ENCODE peak calls at places on chromosomes 11 and 22, in nine cellular contexts. W is heart right ventricle, R is fibroblast of lung, U is IMR-90, K is GM23338, Z is prostate gland, A is sigmoid colon, S is uterus, B is tibial nerve. O is an unnamed sample.

GRCh38 chr11:86519064-86519911 is 144.6 kb downstream of the CCDC81 start:
- DNase-seq in W (peak), R (peak), U (peak), K (no peak), Z (no peak), A (no peak), S (peak), B (no peak), O (no peak)

GRCh38 chr22:42180349-42180842 is 49.8 kb upstream of the CYP2D6 start:
- DNase-seq in W (peak), R (peak), U (peak), K (no peak), Z (no peak), A (peak), S (peak), B (peak), O (no peak)

GRCh38 chr22:39446239-39446721 is 10.5 kb upstream of the MGAT3 start:
- DNase-seq in W (no peak), R (no peak), U (no peak), K (peak), Z (no peak), A (no peak), S (no peak), B (no peak), O (no peak)

GRCh38 chr22:50326225-50326958 is 420 bp downstream of the DENND6B start:
- DNase-seq in W (no peak), R (no peak), U (no peak), K (no peak), Z (no peak), A (no peak), S (no peak), B (no peak), O (no peak)

GRCh38 chr11:77596626-77597025 is 6.9 kb downstream of the AQP11 start:
- DNase-seq in W (no peak), R (peak), U (peak), K (no peak), Z (no peak), A (no peak), S (no peak), B (no peak), O (no peak)

GRCh38 chr11:134654161-134654915 is 242.3 kb upstream of the B3GAT1 start:
- DNase-seq in W (peak), R (no peak), U (no peak), K (no peak), Z (no peak), A (peak), S (no peak), B (no peak), O (no peak)

GRCh38 chr11:61022311-61023085 is 51.0 kb downstream of the CD6 start:
- DNase-seq in W (no peak), R (no peak), U (no peak), K (no peak), Z (no peak), A (peak), S (no peak), B (no peak), O (no peak)

GRCh38 chr22:47294222-47294532 is 531.7 kb downstream of the TBC1D22A start:
- DNase-seq in W (no peak), R (peak), U (peak), K (no peak), Z (no peak), A (peak), S (no peak), B (no peak), O (no peak)

GRCh38 chr22:37657590-37658132 is 862 bp upstream of the PDXP start:
- DNase-seq in W (no peak), R (no peak), U (peak), K (peak), Z (no peak), A (no peak), S (no peak), B (no peak), O (no peak)

GRCh38 chr11:62552931-62553838 is 6.6 kb upstream of the AHNAK start:
- DNase-seq in W (peak), R (peak), U (peak), K (peak), Z (peak), A (peak), S (peak), B (peak), O (peak)

GRCh38 chr11:57406337-57406904 is 16.0 kb upstream of the PRG2 start:
- DNase-seq in W (peak), R (peak), U (peak), K (no peak), Z (no peak), A (no peak), S (no peak), B (no peak), O (no peak)

GRCh38 chr11:132911186-132911585 is 621.1 kb downstream of the OPCML start:
- DNase-seq in W (no peak), R (peak), U (peak), K (no peak), Z (no peak), A (no peak), S (no peak), B (no peak), O (no peak)

GRCh38 chr11:6307879-6308278 is 12.4 kb downstream of the CAVIN3 start:
- DNase-seq in W (no peak), R (peak), U (peak), K (peak), Z (no peak), A (no peak), S (no peak), B (no peak), O (no peak)

GRCh38 chr22:27148025-27148424 is 490.6 kb downstream of the MIAT start:
- DNase-seq in W (no peak), R (no peak), U (no peak), K (no peak), Z (no peak), A (no peak), S (no peak), B (no peak), O (no peak)

GRCh38 chr11:373716-374551 is 4.6 kb downstream of the B4GALNT4 start:
- DNase-seq in W (no peak), R (no peak), U (no peak), K (no peak), Z (no peak), A (no peak), S (no peak), B (no peak), O (no peak)

GRCh38 chr11:115078461-115079438 is 400.4 kb downstream of the NXPE2 start:
- DNase-seq in W (no peak), R (no peak), U (no peak), K (no peak), Z (no peak), A (no peak), S (no peak), B (no peak), O (no peak)

GRCh38 chr11:12728417-12728816 is 54.2 kb downstream of the TEAD1 start:
- DNase-seq in W (no peak), R (no peak), U (peak), K (no peak), Z (no peak), A (no peak), S (no peak), B (no peak), O (no peak)

GRCh38 chr11:40924915-40925314 is 534.5 kb downstream of the LRRC4C start:
- DNase-seq in W (no peak), R (no peak), U (no peak), K (peak), Z (no peak), A (no peak), S (no peak), B (no peak), O (no peak)

GRCh38 chr11:74182635-74183034 is 11.5 kb downstream of the PPME1 start:
- DNase-seq in W (no peak), R (peak), U (peak), K (no peak), Z (no peak), A (no peak), S (no peak), B (no peak), O (no peak)

GRCh38 chr11:44281151-44281550 is 28.8 kb downstream of the ALX4 start:
- DNase-seq in W (no peak), R (no peak), U (no peak), K (no peak), Z (no peak), A (no peak), S (no peak), B (no peak), O (no peak)

GRCh38 chr11:17505146-17505545 is 28.5 kb upstream of the ABCC8 start:
- DNase-seq in W (no peak), R (no peak), U (no peak), K (no peak), Z (no peak), A (no peak), S (no peak), B (no peak), O (no peak)

GRCh38 chr11:33172345-33172744 is 11.1 kb upstream of the CSTF3 start:
- DNase-seq in W (no peak), R (no peak), U (no peak), K (no peak), Z (no peak), A (no peak), S (no peak), B (no peak), O (no peak)

GRCh38 chr11:132821027-132821426 is 711.3 kb downstream of the OPCML start:
- DNase-seq in W (no peak), R (peak), U (peak), K (no peak), Z (no peak), A (no peak), S (no peak), B (no peak), O (no peak)

GRCh38 chr11:61695917-61696316 is 15.7 kb downstream of the DAGLA start:
- DNase-seq in W (peak), R (peak), U (peak), K (peak), Z (peak), A (peak), S (peak), B (peak), O (peak)

GRCh38 chr22:44735518-44736428 is 16.6 kb upstream of the ARHGAP8 start:
- DNase-seq in W (peak), R (no peak), U (peak), K (peak), Z (peak), A (peak), S (peak), B (peak), O (peak)

GRCh38 chr11:75597636-75598035 is 35.6 kb downstream of the SERPINH1 start:
- DNase-seq in W (no peak), R (no peak), U (no peak), K (peak), Z (no peak), A (no peak), S (no peak), B (no peak), O (no peak)

GRCh38 chr22:19368876-19369275 is 62.7 kb downstream of the HIRA start:
- DNase-seq in W (no peak), R (no peak), U (no peak), K (no peak), Z (no peak), A (peak), S (no peak), B (no peak), O (no peak)

GRCh38 chr11:75834728-75835127 is 19.7 kb downstream of the UVRAG start:
- DNase-seq in W (no peak), R (no peak), U (no peak), K (no peak), Z (no peak), A (no peak), S (no peak), B (no peak), O (no peak)

GRCh38 chr11:12318791-12319733 is 58.3 kb upstream of the PARVA start:
- DNase-seq in W (no peak), R (peak), U (peak), K (peak), Z (peak), A (peak), S (no peak), B (no peak), O (no peak)

GRCh38 chr22:49691256-49691655 is 136.4 kb downstream of the BRD1 start:
- DNase-seq in W (no peak), R (no peak), U (no peak), K (no peak), Z (no peak), A (no peak), S (no peak), B (no peak), O (no peak)

GRCh38 chr11:87326594-87326993 is 288.9 kb downstream of the TMEM135 start:
- DNase-seq in W (no peak), R (no peak), U (no peak), K (no peak), Z (no peak), A (no peak), S (no peak), B (no peak), O (no peak)

GRCh38 chr11:746289-747175 is 732 bp upstream of the TALDO1 start:
- DNase-seq in W (no peak), R (peak), U (peak), K (peak), Z (no peak), A (peak), S (no peak), B (no peak), O (no peak)

GRCh38 chr11:125072961-125073590 is 10.0 kb downstream of the SLC37A2 start:
- DNase-seq in W (no peak), R (no peak), U (no peak), K (no peak), Z (no peak), A (peak), S (no peak), B (no peak), O (no peak)

GRCh38 chr11:125070699-125071254 is 7.7 kb downstream of the SLC37A2 start:
- DNase-seq in W (peak), R (peak), U (peak), K (no peak), Z (no peak), A (peak), S (peak), B (peak), O (no peak)

GRCh38 chr11:125071408-125071807 is 8.3 kb downstream of the SLC37A2 start:
- DNase-seq in W (no peak), R (no peak), U (no peak), K (no peak), Z (no peak), A (peak), S (no peak), B (no peak), O (peak)

GRCh38 chr11:125072210-125072960 is 9.3 kb downstream of the SLC37A2 start:
- DNase-seq in W (no peak), R (no peak), U (no peak), K (no peak), Z (no peak), A (peak), S (no peak), B (no peak), O (peak)

DNA sequence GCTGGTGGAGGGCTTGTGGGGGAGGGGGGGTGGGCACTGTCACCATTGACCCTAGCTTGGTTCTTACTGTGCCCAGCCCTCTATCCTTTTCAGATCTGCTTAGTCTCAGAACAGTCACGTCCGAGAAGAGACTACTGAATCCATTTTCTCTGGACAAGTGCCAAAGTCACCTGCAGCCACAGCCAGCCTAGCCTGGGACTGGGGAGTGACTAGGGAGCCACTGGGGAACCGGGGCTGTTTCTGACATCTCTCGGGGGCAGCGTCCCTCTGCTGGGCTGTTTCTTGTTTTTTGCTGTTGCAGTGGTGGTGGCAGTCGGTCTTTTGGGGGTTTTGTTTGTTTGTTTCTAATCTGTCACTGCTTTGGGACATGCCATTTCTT is 8.7 kb downstream of the SLC37A2 start:
- DNase-seq in W (no peak), R (no peak), U (no peak), K (no peak), Z (no peak), A (no peak), S (no peak), B (no peak), O (no peak)
- H3K27ac ChIP-seq in W (peak), R (no peak), U (no peak), K (no peak), Z (no peak), A (peak), S (no peak), B (no peak), O (peak)

GRCh38 chr11:31233425-31233824 is 136.1 kb downstream of the DCDC1 start:
- DNase-seq in W (no peak), R (no peak), U (no peak), K (peak), Z (no peak), A (no peak), S (no peak), B (no peak), O (no peak)
- TF ChIP-seq CTCF in W (no peak), R (peak), U (no peak), K (peak), Z (no peak), A (no peak), S (no peak), B (no peak), O (no peak)

GRCh38 chr11:63800921-63801320 is 12.3 kb upstream of the SPINDOC start:
- DNase-seq in W (no peak), R (no peak), U (no peak), K (no peak), Z (no peak), A (no peak), S (no peak), B (no peak), O (no peak)
- H3K27ac ChIP-seq in W (no peak), R (no peak), U (no peak), K (no peak), Z (no peak), A (no peak), S (no peak), B (no peak), O (no peak)

GRCh38 chr11:64358536-64358906 is 441 bp upstream of the RPS6KA4 start:
- DNase-seq in W (no peak), R (no peak), U (no peak), K (no peak), Z (no peak), A (no peak), S (no peak), B (no peak), O (no peak)

GRCh38 chr11:64355078-64355940 is 3.7 kb upstream of the RPS6KA4 start:
- DNase-seq in W (peak), R (peak), U (peak), K (peak), Z (peak), A (peak), S (peak), B (peak), O (peak)

GRCh38 chr11:64357446-64357845 is 1.5 kb upstream of the RPS6KA4 start:
- DNase-seq in W (no peak), R (no peak), U (no peak), K (no peak), Z (no peak), A (no peak), S (no peak), B (no peak), O (peak)

GRCh38 chr11:64357904-64358535 is 942 bp upstream of the RPS6KA4 start:
- DNase-seq in W (no peak), R (peak), U (no peak), K (no peak), Z (no peak), A (no peak), S (no peak), B (no peak), O (peak)

DNA sequence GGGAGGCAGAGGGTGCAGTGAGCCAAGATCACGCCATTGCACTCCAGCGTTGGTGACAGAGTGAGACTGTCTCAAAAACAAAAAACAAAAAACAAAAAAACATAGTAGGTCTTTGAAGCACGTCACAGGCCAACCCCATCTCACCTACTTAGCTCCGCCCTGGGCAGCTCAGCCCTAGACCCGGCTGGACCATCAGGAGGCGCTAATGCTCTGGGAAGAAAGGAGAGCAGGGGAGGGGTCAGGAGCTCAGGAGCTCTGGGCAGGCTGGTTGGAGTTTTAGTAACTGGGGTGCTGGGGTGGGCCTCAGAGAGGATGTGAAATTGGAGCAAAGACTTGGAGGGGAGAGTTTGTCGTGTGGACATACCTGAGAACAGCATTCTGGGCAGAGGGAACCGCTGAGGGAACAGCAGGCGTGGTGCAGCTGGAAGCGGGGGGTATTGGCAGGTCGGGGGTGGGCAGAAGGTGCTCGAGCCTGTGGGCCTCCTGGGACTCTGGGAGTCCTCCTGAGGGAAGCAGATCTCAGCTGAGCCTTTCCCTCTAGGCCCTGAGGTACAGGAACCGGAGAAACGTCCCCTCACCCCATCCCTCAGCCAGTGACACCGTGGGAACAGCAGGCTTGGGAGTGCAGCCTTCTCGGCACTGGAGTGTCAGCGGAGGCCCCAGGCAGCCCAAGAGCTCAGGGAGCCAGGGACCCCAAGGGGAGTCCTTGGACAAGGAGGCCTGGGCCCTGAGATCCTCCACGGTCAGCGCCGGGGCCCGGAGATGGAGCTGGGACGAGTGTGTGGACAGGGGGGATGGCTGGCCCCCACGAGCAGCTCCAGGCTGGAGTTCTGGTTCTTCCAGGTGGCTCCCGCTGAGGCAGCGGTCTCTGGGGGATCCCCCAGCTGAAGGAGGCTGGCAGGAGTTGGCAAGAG is 2.2 kb upstream of the RPS6KA4 start:
- DNase-seq in W (no peak), R (peak), U (no peak), K (peak), Z (no peak), A (no peak), S (no peak), B (no peak), O (peak)
- TF ChIP-seq CTCF in W (peak), R (peak), U (peak), K (peak), Z (no peak), A (no peak), S (no peak), B (no peak), O (no peak)

GRCh38 chr22:23105304-23105703 is 35.0 kb downstream of the GNAZ start:
- DNase-seq in W (no peak), R (no peak), U (no peak), K (no peak), Z (no peak), A (no peak), S (no peak), B (no peak), O (no peak)
- H3K27ac ChIP-seq in W (no peak), R (no peak), U (no peak), K (no peak), Z (no peak), A (no peak), S (no peak), B (no peak), O (no peak)

O was measured in pancreas.